ENCODE peak calls at places on chromosomes 16 and 17, in eight cellular contexts. X, K, T, Q, Y, C, B and E are unnamed samples.

GRCh38 chr17:75693500-75694481 is 26.7 kb downstream of the SAP30BP start:
- DNase-seq in B (no peak), C (no peak), Q (peak), X (no peak), Y (no peak), T (no peak), K (no peak), E (no peak)

GRCh38 chr16:22217890-22218730 is 12.0 kb downstream of the EEF2K start:
- DNase-seq in Y (no peak), B (no peak), Q (no peak), C (no peak), T (peak), X (no peak), K (no peak), E (peak)

GRCh38 chr16:62829615-62830014 is 793.4 kb upstream of the CDH8 start:
- DNase-seq in T (no peak), K (no peak), Y (no peak), Q (no peak), X (no peak), C (no peak), B (no peak), E (no peak)

GRCh38 chr17:37698132-37698615 is 46.7 kb downstream of the HNF1B start:
- DNase-seq in C (no peak), B (no peak), X (no peak), Q (no peak), T (peak), Y (no peak), K (peak), E (no peak)

GRCh38 chr16:89373355-89374110 is 116.8 kb downstream of the ANKRD11 start:
- DNase-seq in Q (peak), B (no peak), T (no peak), C (no peak), X (no peak), Y (no peak), K (no peak), E (no peak)

GRCh38 chr16:19898924-19899604 is 14.4 kb upstream of the GPRC5B start:
- DNase-seq in Y (peak), B (peak), C (peak), Q (peak), K (peak), X (peak), T (peak), E (peak)

GRCh38 chr17:63929860-63930766 is 2.0 kb downstream of the CD79B start:
- DNase-seq in K (no peak), C (no peak), B (no peak), Q (no peak), X (no peak), Y (no peak), T (no peak), E (no peak)

GRCh38 chr16:20249247-20249646 is 78.1 kb downstream of the GP2 start:
- DNase-seq in Y (no peak), B (no peak), K (no peak), C (no peak), Q (no peak), T (no peak), X (no peak), E (no peak)

GRCh38 chr17:79741751-79742588 is 11.2 kb downstream of the ENPP7 start:
- DNase-seq in X (peak), T (peak), C (peak), Y (peak), K (peak), B (peak), Q (peak), E (peak)

GRCh38 chr17:58415371-58416055 is 1.8 kb downstream of the RNF43 start:
- DNase-seq in C (no peak), T (no peak), K (no peak), Q (no peak), Y (peak), X (no peak), B (no peak), E (no peak)